ENCODE peak calls at places on chromosome 19, in ten cellular contexts. Y, I, L, W, V, F, R, U, A and T are unnamed samples.

GRCh38 chr19:24054044-24054935 is 32.7 kb upstream of the ZNF254 start:
- DNase-seq in Y (peak), I (no peak), L (peak), W (no peak), V (no peak), F (peak), R (no peak), U (no peak), A (peak), T (no peak)

GRCh38 chr19:32642771-32643170 is 32.2 kb downstream of the ANKRD27 start:
- DNase-seq in Y (no peak), I (no peak), L (no peak), W (no peak), V (peak), F (no peak), R (no peak), U (no peak), A (no peak), T (no peak)

GRCh38 chr19:3656747-3657394 is 30.3 kb upstream of the CACTIN start:
- DNase-seq in Y (no peak), I (no peak), L (no peak), W (no peak), V (no peak), F (no peak), R (no peak), U (no peak), A (no peak), T (no peak)

GRCh38 chr19:41795031-41795461 is 1.3 kb upstream of the CEACAM3 start:
- DNase-seq in Y (no peak), I (no peak), L (no peak), W (peak), V (peak), F (no peak), R (peak), U (peak), A (no peak), T (no peak)

GRCh38 chr19:47124937-47125668 is 5.5 kb upstream of the SAE1 start:
- DNase-seq in Y (no peak), I (no peak), L (no peak), W (peak), V (no peak), F (no peak), R (no peak), U (peak), A (peak), T (peak)

GRCh38 chr19:4633140-4633967 is 6.0 kb upstream of the TNFAIP8L1 start:
- DNase-seq in Y (peak), I (no peak), L (peak), W (peak), V (peak), F (peak), R (peak), U (peak), A (peak), T (no peak)

GRCh38 chr19:2549701-2550191 is 73.8 kb downstream of the GADD45B start:
- DNase-seq in Y (peak), I (no peak), L (peak), W (no peak), V (no peak), F (no peak), R (no peak), U (peak), A (no peak), T (no peak)

GRCh38 chr19:31180907-31181306 is 168.3 kb downstream of the TSHZ3 start:
- DNase-seq in Y (no peak), I (no peak), L (no peak), W (no peak), V (no peak), F (no peak), R (no peak), U (no peak), A (no peak), T (no peak)

GRCh38 chr19:15195381-15195964 is 5.3 kb downstream of the NOTCH3 start:
- DNase-seq in Y (no peak), I (peak), L (no peak), W (peak), V (peak), F (peak), R (peak), U (peak), A (peak), T (no peak)

GRCh38 chr19:11138659-11139526 is 16.7 kb downstream of the SPC24 start:
- DNase-seq in Y (peak), I (peak), L (peak), W (peak), V (no peak), F (peak), R (peak), U (peak), A (peak), T (no peak)